ENCODE peak calls at places on chromosomes 6 and 20, in seven cellular contexts. One of them, this sample, is unnamed.
A peak's percentile ranks its signal among the peaks of the same experiment; 100 is the strongest.

GRCh38 chr20:17223553-17223952 is 3.3 kb upstream of the PCSK2 start:
- DNase-seq in neuronal stem cell: no peak
- DNase-seq in H9: no peak
- DNase-seq in mesendoderm: no peak
- DNase-seq in H1: no peak
- DNase-seq in trophoblast cell: no peak
- DNase-seq in mesenchymal stem cell: no peak
- DNase-seq in this sample: no peak

GRCh38 chr6:156912431-156912830 is 135.3 kb downstream of the ARID1B start:
- DNase-seq in neuronal stem cell: no peak
- DNase-seq in H9: no peak
- DNase-seq in mesendoderm: peak; percentile 85
- DNase-seq in H1: no peak
- DNase-seq in trophoblast cell: no peak
- DNase-seq in mesenchymal stem cell: peak; percentile 12
- DNase-seq in this sample: no peak

GRCh38 chr6:119360262-119360915 is 10.8 kb upstream of the MAN1A1 start:
- DNase-seq in neuronal stem cell: no peak
- DNase-seq in H9: no peak
- DNase-seq in mesendoderm: no peak
- DNase-seq in H1: no peak
- DNase-seq in trophoblast cell: no peak
- DNase-seq in mesenchymal stem cell: no peak
- DNase-seq in this sample: no peak

GRCh38 chr6:87907521-87907920 is 140.1 kb upstream of the SPACA1 start:
- DNase-seq in neuronal stem cell: no peak
- DNase-seq in H9: no peak
- DNase-seq in mesendoderm: no peak
- DNase-seq in H1: no peak
- DNase-seq in trophoblast cell: no peak
- DNase-seq in mesenchymal stem cell: peak; percentile 27
- DNase-seq in this sample: peak; percentile 2

GRCh38 chr6:148720371-148720770 is 26.5 kb upstream of the UST start:
- DNase-seq in neuronal stem cell: no peak
- DNase-seq in H9: no peak
- DNase-seq in mesendoderm: no peak
- DNase-seq in H1: no peak
- DNase-seq in trophoblast cell: no peak
- DNase-seq in mesenchymal stem cell: peak; percentile 14
- DNase-seq in this sample: peak; percentile 66

GRCh38 chr20:61185181-61185580 is 66.9 kb upstream of the CDH4 start:
- DNase-seq in neuronal stem cell: no peak
- DNase-seq in H9: no peak
- DNase-seq in mesendoderm: no peak
- DNase-seq in H1: no peak
- DNase-seq in trophoblast cell: peak; percentile 60
- DNase-seq in mesenchymal stem cell: no peak
- DNase-seq in this sample: no peak

GRCh38 chr6:12508553-12508952 is 208.0 kb upstream of the PHACTR1 start:
- DNase-seq in neuronal stem cell: no peak
- DNase-seq in H9: no peak
- DNase-seq in mesendoderm: peak; percentile 79
- DNase-seq in H1: no peak
- DNase-seq in trophoblast cell: no peak
- DNase-seq in mesenchymal stem cell: no peak
- DNase-seq in this sample: no peak

GRCh38 chr6:24252215-24252614 is 105.6 kb downstream of the DCDC2 start:
- DNase-seq in neuronal stem cell: peak; percentile 70
- DNase-seq in H9: no peak
- DNase-seq in mesendoderm: peak; percentile 53
- DNase-seq in H1: no peak
- DNase-seq in trophoblast cell: no peak
- DNase-seq in mesenchymal stem cell: no peak
- DNase-seq in this sample: no peak

GRCh38 chr6:72363844-72364740 is 257.8 kb upstream of the KCNQ5 start:
- DNase-seq in neuronal stem cell: no peak
- DNase-seq in H9: no peak
- DNase-seq in mesendoderm: peak; percentile 52
- DNase-seq in H1: no peak
- DNase-seq in trophoblast cell: no peak
- DNase-seq in mesenchymal stem cell: peak; percentile 72
- DNase-seq in this sample: peak; percentile 97

GRCh38 chr6:21592953-21593352 is 598 bp upstream of the SOX4 start:
- DNase-seq in neuronal stem cell: no peak
- DNase-seq in H9: no peak
- DNase-seq in mesendoderm: no peak
- DNase-seq in H1: no peak
- DNase-seq in trophoblast cell: no peak
- DNase-seq in mesenchymal stem cell: no peak
- DNase-seq in this sample: no peak

GRCh38 chr6:17706580-17707370 is at the start of gene NUP153:
- DNase-seq in neuronal stem cell: peak; percentile 100
- DNase-seq in H9: peak; percentile 99
- DNase-seq in mesendoderm: peak; percentile 99
- DNase-seq in H1: peak; percentile 97
- DNase-seq in trophoblast cell: peak; percentile 100
- DNase-seq in mesenchymal stem cell: peak; percentile 99
- DNase-seq in this sample: peak; percentile 98

GRCh38 chr6:14857501-14857900 is 388.4 kb upstream of the JARID2 start:
- DNase-seq in neuronal stem cell: no peak
- DNase-seq in H9: no peak
- DNase-seq in mesendoderm: no peak
- DNase-seq in H1: no peak
- DNase-seq in trophoblast cell: no peak
- DNase-seq in mesenchymal stem cell: no peak
- DNase-seq in this sample: no peak

GRCh38 chr20:19757487-19757972 is 528 bp upstream of the RIN2 start:
- DNase-seq in neuronal stem cell: peak; percentile 62
- DNase-seq in H9: peak; percentile 70
- DNase-seq in mesendoderm: peak; percentile 76
- DNase-seq in H1: no peak
- DNase-seq in trophoblast cell: peak; percentile 86
- DNase-seq in mesenchymal stem cell: peak; percentile 86
- DNase-seq in this sample: peak; percentile 70

GRCh38 chr6:41966961-41967311 is 25.3 kb upstream of the CCND3 start:
- DNase-seq in neuronal stem cell: peak; percentile 35
- DNase-seq in H9: peak; percentile 58
- DNase-seq in mesendoderm: peak; percentile 92
- DNase-seq in H1: no peak
- DNase-seq in trophoblast cell: peak; percentile 62
- DNase-seq in mesenchymal stem cell: peak; percentile 55
- DNase-seq in this sample: peak; percentile 58

GRCh38 chr6:21946298-21946783 is 350.5 kb downstream of the PRL start:
- DNase-seq in neuronal stem cell: no peak
- DNase-seq in H9: no peak
- DNase-seq in mesendoderm: no peak
- DNase-seq in H1: no peak
- DNase-seq in trophoblast cell: peak; percentile 43
- DNase-seq in mesenchymal stem cell: peak; percentile 91
- DNase-seq in this sample: peak; percentile 98

DNA sequence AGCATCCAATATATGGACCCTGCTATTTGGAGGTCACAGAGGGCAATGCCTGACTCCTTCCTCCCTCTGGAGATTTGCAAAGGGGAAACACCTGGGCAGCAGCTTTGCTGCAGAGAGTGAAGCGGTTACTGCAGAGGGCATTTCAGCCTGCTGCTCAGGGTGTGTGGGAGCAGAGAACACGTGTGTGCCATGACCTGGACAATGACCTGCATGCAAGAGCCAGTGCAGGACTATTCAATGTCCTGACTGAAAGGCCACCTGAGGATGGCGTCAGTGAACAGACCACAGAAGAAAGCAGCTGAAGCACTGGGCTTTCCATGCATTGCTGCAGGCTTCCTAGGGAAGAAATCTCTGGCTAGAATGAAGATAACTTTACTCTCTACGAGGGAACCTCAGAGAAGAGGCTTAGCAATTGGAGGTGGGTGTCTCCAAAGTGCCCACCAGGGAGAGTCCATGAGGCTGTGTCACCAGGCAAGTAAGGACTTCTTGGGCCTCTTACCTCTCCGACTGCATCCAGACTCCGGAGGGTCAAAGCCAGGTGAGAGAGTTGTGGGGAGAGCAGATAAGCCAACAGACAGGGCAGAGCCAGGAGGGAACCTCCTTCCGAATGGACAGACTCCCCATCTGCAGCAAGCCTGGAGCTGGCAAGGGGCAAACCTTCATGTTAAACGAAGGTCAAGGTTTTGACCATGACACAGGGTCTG is 52.9 kb upstream of the PMEPA1 start:
- DNase-seq in neuronal stem cell: no peak
- DNase-seq in H9: no peak
- DNase-seq in mesendoderm: no peak
- DNase-seq in H1: no peak
- DNase-seq in trophoblast cell: no peak
- DNase-seq in mesenchymal stem cell: no peak
- DNase-seq in this sample: no peak
- H3K4ac ChIP-seq in neuronal stem cell: no peak overlapping the region
- H3K4ac ChIP-seq in H9: no peak overlapping the region
- H3K4ac ChIP-seq in mesendoderm: no peak overlapping the region
- H3K4ac ChIP-seq in H1: no peak overlapping the region
- H3K4ac ChIP-seq in trophoblast cell: no peak overlapping the region
- H3K4ac ChIP-seq in mesenchymal stem cell: no peak overlapping the region
- H3K4ac ChIP-seq in this sample: no peak overlapping the region

DNA sequence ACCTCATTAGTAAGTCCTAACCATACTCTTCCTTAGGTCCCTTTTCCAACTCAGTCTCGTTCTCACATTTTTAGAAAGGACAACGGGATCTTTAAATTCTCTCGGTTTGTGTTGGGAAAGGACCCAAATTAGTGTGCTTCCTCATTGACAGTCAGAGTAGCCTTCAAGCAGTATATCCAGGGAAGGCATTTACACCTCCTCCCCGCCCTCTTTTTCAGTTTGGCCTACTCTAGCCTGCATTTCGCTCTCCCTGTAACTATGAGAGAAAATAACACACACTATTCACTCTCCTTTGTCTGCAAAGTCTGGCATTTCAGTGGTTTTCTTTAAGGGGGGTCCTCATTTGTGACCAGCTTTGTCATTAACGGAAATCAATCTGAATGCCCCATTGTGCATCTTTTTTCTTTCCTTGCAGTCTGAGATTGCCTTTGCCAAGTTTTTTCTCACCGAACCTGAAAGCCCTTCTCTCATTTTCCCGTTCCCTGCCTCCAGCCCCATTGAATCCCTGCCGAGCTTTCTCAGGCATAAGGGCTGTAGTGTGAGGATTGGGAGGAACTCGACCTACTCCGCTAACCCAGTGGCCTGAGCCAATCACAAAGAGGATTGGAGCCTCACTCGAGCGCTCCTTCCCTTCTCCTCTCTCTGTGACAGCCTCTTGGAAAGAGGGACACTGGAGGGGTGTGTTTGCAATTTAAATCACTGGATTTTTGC is 400 bp upstream of the FABP7 start:
- DNase-seq in neuronal stem cell: peak; percentile 89
- DNase-seq in H9: peak; percentile 84
- DNase-seq in mesendoderm: peak; percentile 86
- DNase-seq in H1: no peak
- DNase-seq in trophoblast cell: peak; percentile 50
- DNase-seq in mesenchymal stem cell: no peak
- DNase-seq in this sample: no peak
- H2BK5ac ChIP-seq in neuronal stem cell: no peak overlapping the region
- H2BK5ac ChIP-seq in H9: no peak overlapping the region
- H2BK5ac ChIP-seq in mesendoderm: no peak overlapping the region
- H2BK5ac ChIP-seq in H1: no peak overlapping the region
- H2BK5ac ChIP-seq in trophoblast cell: no peak overlapping the region
- H2BK5ac ChIP-seq in mesenchymal stem cell: no peak overlapping the region
- H2BK5ac ChIP-seq in this sample: no peak overlapping the region

DNA sequence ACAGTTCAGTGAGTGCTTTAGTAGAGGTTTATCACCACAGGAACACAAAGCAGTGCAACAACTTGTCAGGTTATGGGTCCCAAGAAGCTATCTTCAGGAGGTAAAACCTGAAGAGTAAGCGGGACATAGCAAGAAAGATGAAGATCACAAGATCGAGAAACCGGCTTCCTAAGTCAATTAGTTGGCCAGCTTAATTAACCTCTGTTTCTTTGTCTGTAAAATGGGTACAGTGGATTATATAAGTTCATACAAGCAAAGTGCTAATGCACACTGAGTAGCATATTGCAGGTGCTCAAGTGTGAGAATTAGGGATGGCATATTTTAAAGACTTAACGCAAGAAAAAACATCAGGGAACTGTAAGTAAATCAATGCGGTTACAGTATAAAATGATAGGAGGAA is 12.5 kb downstream of the FBXO30 start:
- DNase-seq in neuronal stem cell: no peak
- DNase-seq in H9: no peak
- DNase-seq in mesendoderm: no peak
- DNase-seq in H1: no peak
- DNase-seq in trophoblast cell: no peak
- DNase-seq in mesenchymal stem cell: no peak
- DNase-seq in this sample: no peak
- H3K4ac ChIP-seq in neuronal stem cell: no peak overlapping the region
- H3K4ac ChIP-seq in H9: no peak overlapping the region
- H3K4ac ChIP-seq in mesendoderm: no peak overlapping the region
- H3K4ac ChIP-seq in H1: no peak overlapping the region
- H3K4ac ChIP-seq in trophoblast cell: no peak overlapping the region
- H3K4ac ChIP-seq in mesenchymal stem cell: no peak overlapping the region
- H3K4ac ChIP-seq in this sample: no peak overlapping the region

GRCh38 chr6:85068221-85068620 is 303.8 kb upstream of the TBX18 start:
- DNase-seq in neuronal stem cell: no peak
- DNase-seq in H9: no peak
- DNase-seq in mesendoderm: no peak
- DNase-seq in H1: no peak
- DNase-seq in trophoblast cell: peak; percentile 1
- DNase-seq in mesenchymal stem cell: no peak
- DNase-seq in this sample: no peak
- H2BK5ac ChIP-seq in neuronal stem cell: no peak overlapping the region
- H2BK5ac ChIP-seq in H9: no peak overlapping the region
- H2BK5ac ChIP-seq in mesendoderm: no peak overlapping the region
- H2BK5ac ChIP-seq in H1: no peak overlapping the region
- H2BK5ac ChIP-seq in trophoblast cell: no peak overlapping the region
- H2BK5ac ChIP-seq in mesenchymal stem cell: no peak overlapping the region
- H2BK5ac ChIP-seq in this sample: no peak overlapping the region

GRCh38 chr20:62277253-62277652 is 25.5 kb upstream of the ADRM1 start:
- DNase-seq in neuronal stem cell: no peak
- DNase-seq in H9: no peak
- DNase-seq in mesendoderm: no peak
- DNase-seq in H1: no peak
- DNase-seq in trophoblast cell: peak; percentile 3
- DNase-seq in mesenchymal stem cell: no peak
- DNase-seq in this sample: no peak
- H3K4ac ChIP-seq in neuronal stem cell: no peak overlapping the region
- H3K4ac ChIP-seq in H9: no peak overlapping the region
- H3K4ac ChIP-seq in mesendoderm: no peak overlapping the region
- H3K4ac ChIP-seq in H1: no peak overlapping the region
- H3K4ac ChIP-seq in trophoblast cell: no peak overlapping the region
- H3K4ac ChIP-seq in mesenchymal stem cell: no peak overlapping the region
- H3K4ac ChIP-seq in this sample: no peak overlapping the region

DNA sequence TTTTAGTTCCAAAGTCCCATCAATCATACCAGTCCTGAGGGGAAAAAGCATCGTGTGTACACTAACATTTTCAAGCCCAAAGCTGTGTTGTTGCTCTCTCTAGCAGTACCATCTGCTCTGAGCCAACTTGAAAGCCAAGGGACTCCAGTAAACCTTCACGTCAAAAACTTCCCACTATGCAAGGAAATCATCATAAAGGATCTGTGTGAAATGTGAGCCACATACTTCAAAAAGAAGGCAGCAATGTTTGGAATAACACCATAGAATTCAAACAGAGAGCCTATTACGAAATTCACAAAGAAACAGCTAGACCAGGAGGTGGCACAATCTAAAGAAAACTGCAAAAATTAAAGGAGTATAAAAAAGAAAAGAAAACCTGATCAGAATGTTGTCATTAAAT is 399.8 kb upstream of the EPHA7 start:
- DNase-seq in neuronal stem cell: no peak
- DNase-seq in H9: no peak
- DNase-seq in mesendoderm: peak; percentile 57
- DNase-seq in H1: no peak
- DNase-seq in trophoblast cell: no peak
- DNase-seq in mesenchymal stem cell: no peak
- DNase-seq in this sample: no peak
- H2BK5ac ChIP-seq in neuronal stem cell: no peak overlapping the region
- H2BK5ac ChIP-seq in H9: no peak overlapping the region
- H2BK5ac ChIP-seq in mesendoderm: no peak overlapping the region
- H2BK5ac ChIP-seq in H1: no peak overlapping the region
- H2BK5ac ChIP-seq in trophoblast cell: no peak overlapping the region
- H2BK5ac ChIP-seq in mesenchymal stem cell: no peak overlapping the region
- H2BK5ac ChIP-seq in this sample: no peak overlapping the region

This sample was measured in IMR-90.